ENCODE peak calls at places on chromosomes 3 and 15, in nine cellular contexts. One of them, this sample, is unnamed.

GRCh38 chr3:98695816-98696215 is 67.3 kb upstream of the ST3GAL6 start:
- DNase-seq in SK-N-SH: no peak
- DNase-seq in A549: no peak
- DNase-seq in psoas muscle: no peak
- DNase-seq in kidney: no peak
- DNase-seq in Peyer's patch: no peak
- DNase-seq in H9: no peak
- DNase-seq in AG04450: no peak
- DNase-seq in IMR-90: peak; percentile 32
- DNase-seq in this sample: no peak

GRCh38 chr3:25297667-25298585 is 130.1 kb upstream of the RARB start:
- DNase-seq in SK-N-SH: no peak
- DNase-seq in A549: no peak
- DNase-seq in psoas muscle: no peak
- DNase-seq in kidney: no peak
- DNase-seq in Peyer's patch: no peak
- DNase-seq in H9: no peak
- DNase-seq in AG04450: no peak
- DNase-seq in IMR-90: no peak
- DNase-seq in this sample: no peak

GRCh38 chr3:44954962-44955361 is 21.0 kb downstream of the ZDHHC3 start:
- DNase-seq in SK-N-SH: no peak
- DNase-seq in A549: no peak
- DNase-seq in psoas muscle: no peak
- DNase-seq in kidney: no peak
- DNase-seq in Peyer's patch: no peak
- DNase-seq in H9: no peak
- DNase-seq in AG04450: no peak
- DNase-seq in IMR-90: peak; percentile 70
- DNase-seq in this sample: peak; percentile 12

GRCh38 chr3:153127788-153128187 is 34.2 kb upstream of the RAP2B start:
- DNase-seq in SK-N-SH: no peak
- DNase-seq in A549: no peak
- DNase-seq in psoas muscle: no peak
- DNase-seq in kidney: no peak
- DNase-seq in Peyer's patch: no peak
- DNase-seq in H9: no peak
- DNase-seq in AG04450: no peak
- DNase-seq in IMR-90: peak; percentile 56
- DNase-seq in this sample: no peak

GRCh38 chr3:49772703-49773102 is 13.6 kb downstream of the IP6K1 start:
- DNase-seq in SK-N-SH: no peak
- DNase-seq in A549: no peak
- DNase-seq in psoas muscle: no peak
- DNase-seq in kidney: no peak
- DNase-seq in Peyer's patch: no peak
- DNase-seq in H9: no peak
- DNase-seq in AG04450: no peak
- DNase-seq in IMR-90: no peak
- DNase-seq in this sample: no peak

GRCh38 chr15:39756806-39757522 is 25.7 kb downstream of the FSIP1 start:
- DNase-seq in SK-N-SH: no peak
- DNase-seq in A549: peak; percentile 65
- DNase-seq in psoas muscle: no peak
- DNase-seq in kidney: no peak
- DNase-seq in Peyer's patch: no peak
- DNase-seq in H9: no peak
- DNase-seq in AG04450: peak; percentile 43
- DNase-seq in IMR-90: peak; percentile 83
- DNase-seq in this sample: peak; percentile 42

GRCh38 chr15:71472699-71473098 is 337.7 kb upstream of the NR2E3 start:
- DNase-seq in SK-N-SH: no peak
- DNase-seq in A549: no peak
- DNase-seq in psoas muscle: no peak
- DNase-seq in kidney: no peak
- DNase-seq in Peyer's patch: no peak
- DNase-seq in H9: no peak
- DNase-seq in AG04450: no peak
- DNase-seq in IMR-90: no peak
- DNase-seq in this sample: no peak

GRCh38 chr3:98971183-98971681 is 69.7 kb upstream of the DCBLD2 start:
- DNase-seq in SK-N-SH: no peak
- DNase-seq in A549: peak; percentile 78
- DNase-seq in psoas muscle: no peak
- DNase-seq in kidney: no peak
- DNase-seq in Peyer's patch: no peak
- DNase-seq in H9: no peak
- DNase-seq in AG04450: no peak
- DNase-seq in IMR-90: peak; percentile 95
- DNase-seq in this sample: peak; percentile 90

GRCh38 chr3:190811775-190812480 is 50.6 kb downstream of the GMNC start:
- DNase-seq in SK-N-SH: peak; percentile 27
- DNase-seq in A549: peak; percentile 61
- DNase-seq in psoas muscle: no peak
- DNase-seq in kidney: no peak
- DNase-seq in Peyer's patch: no peak
- DNase-seq in H9: peak; percentile 56
- DNase-seq in AG04450: peak; percentile 36
- DNase-seq in IMR-90: peak; percentile 60
- DNase-seq in this sample: peak; percentile 40

GRCh38 chr3:8488877-8489865 is 12.5 kb upstream of the LMCD1 start:
- DNase-seq in SK-N-SH: no peak
- DNase-seq in A549: no peak
- DNase-seq in psoas muscle: peak; percentile 62
- DNase-seq in kidney: no peak
- DNase-seq in Peyer's patch: no peak
- DNase-seq in H9: no peak
- DNase-seq in AG04450: no peak
- DNase-seq in IMR-90: no peak
- DNase-seq in this sample: no peak

GRCh38 chr3:8486434-8486833 is 15.2 kb upstream of the LMCD1 start:
- DNase-seq in SK-N-SH: no peak
- DNase-seq in A549: no peak
- DNase-seq in psoas muscle: no peak
- DNase-seq in kidney: no peak
- DNase-seq in Peyer's patch: no peak
- DNase-seq in H9: no peak
- DNase-seq in AG04450: no peak
- DNase-seq in IMR-90: no peak
- DNase-seq in this sample: no peak

GRCh38 chr3:8486945-8487344 is 14.7 kb upstream of the LMCD1 start:
- DNase-seq in SK-N-SH: no peak
- DNase-seq in A549: no peak
- DNase-seq in psoas muscle: no peak
- DNase-seq in kidney: no peak
- DNase-seq in Peyer's patch: no peak
- DNase-seq in H9: no peak
- DNase-seq in AG04450: no peak
- DNase-seq in IMR-90: no peak
- DNase-seq in this sample: no peak

GRCh38 chr3:8490079-8490552 is 11.5 kb upstream of the LMCD1 start:
- DNase-seq in SK-N-SH: no peak
- DNase-seq in A549: peak; percentile 56
- DNase-seq in psoas muscle: peak; percentile 69
- DNase-seq in kidney: no peak
- DNase-seq in Peyer's patch: no peak
- DNase-seq in H9: no peak
- DNase-seq in AG04450: peak; percentile 65
- DNase-seq in IMR-90: peak; percentile 98
- DNase-seq in this sample: peak; percentile 34

GRCh38 chr3:8488436-8488835 is 13.2 kb upstream of the LMCD1 start:
- DNase-seq in SK-N-SH: no peak
- DNase-seq in A549: no peak
- DNase-seq in psoas muscle: no peak
- DNase-seq in kidney: no peak
- DNase-seq in Peyer's patch: no peak
- DNase-seq in H9: no peak
- DNase-seq in AG04450: no peak
- DNase-seq in IMR-90: no peak
- DNase-seq in this sample: no peak
- TF ChIP-seq CTCF in SK-N-SH: no peak
- TF ChIP-seq CTCF in A549: no peak
- TF ChIP-seq CTCF in psoas muscle: no peak
- TF ChIP-seq CTCF in kidney: no peak
- TF ChIP-seq CTCF in Peyer's patch: no peak
- TF ChIP-seq CTCF in H9: no peak
- TF ChIP-seq CTCF in AG04450: no peak
- TF ChIP-seq CTCF in IMR-90: no peak
- TF ChIP-seq CTCF in this sample: no peak

GRCh38 chr15:99016680-99017321 is 9.2 kb upstream of the PGPEP1L start:
- DNase-seq in SK-N-SH: peak; percentile 42
- DNase-seq in A549: peak; percentile 44
- DNase-seq in psoas muscle: peak; percentile 72
- DNase-seq in kidney: no peak
- DNase-seq in Peyer's patch: no peak
- DNase-seq in H9: no peak
- DNase-seq in AG04450: no peak
- DNase-seq in IMR-90: peak; percentile 66
- DNase-seq in this sample: peak; percentile 84
- H3K27ac ChIP-seq in SK-N-SH: peak overlapping the region; percentile 56
- H3K27ac ChIP-seq in A549: no peak overlapping the region
- H3K27ac ChIP-seq in psoas muscle: peak overlapping the region; percentile 98
- H3K27ac ChIP-seq in kidney: no peak overlapping the region
- H3K27ac ChIP-seq in Peyer's patch: no peak overlapping the region
- H3K27ac ChIP-seq in H9: no peak overlapping the region
- H3K27ac ChIP-seq in AG04450: no peak overlapping the region
- H3K27ac ChIP-seq in IMR-90: no peak overlapping the region
- H3K27ac ChIP-seq in this sample: peak overlapping the region; percentile 52

GRCh38 chr3:136350557-136350956 is 100.4 kb downstream of the PCCB start:
- DNase-seq in SK-N-SH: no peak
- DNase-seq in A549: no peak
- DNase-seq in psoas muscle: no peak
- DNase-seq in kidney: no peak
- DNase-seq in Peyer's patch: no peak
- DNase-seq in H9: no peak
- DNase-seq in AG04450: peak; percentile 55
- DNase-seq in IMR-90: peak; percentile 81
- DNase-seq in this sample: no peak

GRCh38 chr3:136350132-136350531 is 100.0 kb downstream of the PCCB start:
- DNase-seq in SK-N-SH: no peak
- DNase-seq in A549: peak; percentile 33
- DNase-seq in psoas muscle: no peak
- DNase-seq in kidney: no peak
- DNase-seq in Peyer's patch: no peak
- DNase-seq in H9: no peak
- DNase-seq in AG04450: peak; percentile 92
- DNase-seq in IMR-90: peak; percentile 98
- DNase-seq in this sample: peak; percentile 76

GRCh38 chr3:136353461-136353860 is 103.3 kb downstream of the PCCB start:
- DNase-seq in SK-N-SH: no peak
- DNase-seq in A549: no peak
- DNase-seq in psoas muscle: no peak
- DNase-seq in kidney: no peak
- DNase-seq in Peyer's patch: no peak
- DNase-seq in H9: no peak
- DNase-seq in AG04450: no peak
- DNase-seq in IMR-90: no peak
- DNase-seq in this sample: no peak

GRCh38 chr3:136351351-136351750 is 101.2 kb downstream of the PCCB start:
- DNase-seq in SK-N-SH: no peak
- DNase-seq in A549: no peak
- DNase-seq in psoas muscle: no peak
- DNase-seq in kidney: no peak
- DNase-seq in Peyer's patch: no peak
- DNase-seq in H9: no peak
- DNase-seq in AG04450: no peak
- DNase-seq in IMR-90: peak; percentile 44
- DNase-seq in this sample: no peak

DNA sequence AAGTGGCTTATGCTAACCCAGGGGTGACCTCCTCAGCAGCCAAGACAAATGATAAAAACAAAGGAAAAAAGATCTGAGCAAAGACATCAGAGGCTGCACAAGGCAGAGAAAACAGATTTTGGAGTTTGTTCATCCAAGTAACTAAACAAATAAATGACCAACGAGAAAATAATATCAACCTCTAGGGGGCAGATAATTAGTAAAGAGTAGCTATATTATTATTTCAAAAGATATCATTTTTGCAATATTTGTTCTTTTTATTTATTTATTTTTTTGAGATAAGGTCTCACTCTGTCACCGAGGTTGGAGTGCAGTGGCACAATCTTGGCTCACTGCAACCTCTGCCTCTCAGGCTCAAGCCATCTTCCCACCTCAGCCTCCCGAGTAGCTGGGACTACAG is 101.8 kb downstream of the PCCB start:
- DNase-seq in SK-N-SH: no peak
- DNase-seq in A549: no peak
- DNase-seq in psoas muscle: no peak
- DNase-seq in kidney: no peak
- DNase-seq in Peyer's patch: no peak
- DNase-seq in H9: no peak
- DNase-seq in AG04450: no peak
- DNase-seq in IMR-90: no peak
- DNase-seq in this sample: no peak
- TF ChIP-seq CTCF in SK-N-SH: peak; percentile 47
- TF ChIP-seq CTCF in A549: no peak
- TF ChIP-seq CTCF in psoas muscle: no peak
- TF ChIP-seq CTCF in kidney: no peak
- TF ChIP-seq CTCF in Peyer's patch: no peak
- TF ChIP-seq CTCF in H9: peak; percentile 58
- TF ChIP-seq CTCF in AG04450: no peak
- TF ChIP-seq CTCF in IMR-90: peak; percentile 16
- TF ChIP-seq CTCF in this sample: no peak

GRCh38 chr3:102133376-102133775 is 284.1 kb downstream of the NFKBIZ start:
- DNase-seq in SK-N-SH: no peak
- DNase-seq in A549: no peak
- DNase-seq in psoas muscle: no peak
- DNase-seq in kidney: no peak
- DNase-seq in Peyer's patch: no peak
- DNase-seq in H9: no peak
- DNase-seq in AG04450: no peak
- DNase-seq in IMR-90: no peak
- DNase-seq in this sample: no peak

GRCh38 chr3:102129774-102130608 is 280.7 kb downstream of the NFKBIZ start:
- DNase-seq in SK-N-SH: no peak
- DNase-seq in A549: peak; percentile 37
- DNase-seq in psoas muscle: no peak
- DNase-seq in kidney: no peak
- DNase-seq in Peyer's patch: no peak
- DNase-seq in H9: no peak
- DNase-seq in AG04450: peak; percentile 38
- DNase-seq in IMR-90: peak; percentile 86
- DNase-seq in this sample: peak; percentile 53

GRCh38 chr3:102136183-102136582 is 286.9 kb downstream of the NFKBIZ start:
- DNase-seq in SK-N-SH: no peak
- DNase-seq in A549: no peak
- DNase-seq in psoas muscle: no peak
- DNase-seq in kidney: no peak
- DNase-seq in Peyer's patch: no peak
- DNase-seq in H9: no peak
- DNase-seq in AG04450: no peak
- DNase-seq in IMR-90: no peak
- DNase-seq in this sample: no peak

DNA sequence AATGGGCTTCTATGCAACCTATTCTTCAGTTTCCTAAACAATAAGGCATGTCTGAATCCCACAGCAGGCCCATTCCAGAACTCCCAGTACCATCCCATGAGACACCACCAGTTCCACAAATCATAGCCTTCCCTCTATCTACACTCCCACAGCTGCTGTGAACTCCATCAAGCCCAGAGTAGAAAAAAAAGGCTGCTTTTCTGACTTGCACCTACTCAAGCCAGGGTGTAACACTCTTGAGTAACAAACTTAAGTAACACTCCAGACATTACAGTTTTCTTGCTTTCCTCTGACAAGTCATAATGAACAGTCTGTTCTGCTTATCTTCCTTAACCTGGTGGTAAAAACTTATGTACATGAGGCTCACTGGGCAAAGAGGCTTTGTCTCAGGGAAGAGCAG is 283.1 kb downstream of the NFKBIZ start:
- DNase-seq in SK-N-SH: no peak
- DNase-seq in A549: no peak
- DNase-seq in psoas muscle: no peak
- DNase-seq in kidney: no peak
- DNase-seq in Peyer's patch: no peak
- DNase-seq in H9: no peak
- DNase-seq in AG04450: no peak
- DNase-seq in IMR-90: no peak
- DNase-seq in this sample: no peak
- H3K27ac ChIP-seq in SK-N-SH: no peak overlapping the region
- H3K27ac ChIP-seq in A549: peak overlapping the region; percentile 49
- H3K27ac ChIP-seq in psoas muscle: no peak overlapping the region
- H3K27ac ChIP-seq in kidney: no peak overlapping the region
- H3K27ac ChIP-seq in Peyer's patch: no peak overlapping the region
- H3K27ac ChIP-seq in H9: no peak overlapping the region
- H3K27ac ChIP-seq in AG04450: no peak overlapping the region
- H3K27ac ChIP-seq in IMR-90: no peak overlapping the region
- H3K27ac ChIP-seq in this sample: no peak overlapping the region

This sample was measured in RWPE1.